ENCODE peak calls at places on chromosomes 4 and X, in six cellular contexts. M is lower lobe of right lung, V is breast epithelium, L is kidney, Q is adrenal gland, J is GM06990. E is an unnamed sample.

GRCh38 chrX:57227691-57228090 is 58.8 kb upstream of the FAAH2 start:
- DNase-seq in M (no peak), V (no peak), L (no peak), Q (no peak), J (no peak), E (no peak)

GRCh38 chr4:82648356-82648755 is 86.6 kb upstream of the TMEM150C start:
- DNase-seq in M (no peak), V (no peak), L (no peak), Q (no peak), J (no peak), E (no peak)

GRCh38 chrX:10007604-10008003 is 40.4 kb downstream of the CLDN34 start:
- DNase-seq in M (no peak), V (no peak), L (no peak), Q (no peak), J (no peak), E (no peak)

GRCh38 chr4:106587558-106587957 is 219.0 kb upstream of the GIMD1 start:
- DNase-seq in M (no peak), V (no peak), L (no peak), Q (no peak), J (no peak), E (peak)

GRCh38 chr4:94415448-94415847 is 36.3 kb upstream of the PDLIM5 start:
- DNase-seq in M (no peak), V (no peak), L (no peak), Q (no peak), J (no peak), E (no peak)

GRCh38 chr4:167265231-167265630 is 30.9 kb upstream of the SPOCK3 start:
- DNase-seq in M (no peak), V (no peak), L (no peak), Q (no peak), J (no peak), E (no peak)

GRCh38 chrX:19964017-19964710 is 26.7 kb downstream of the BCLAF3 start:
- DNase-seq in M (no peak), V (no peak), L (no peak), Q (peak), J (peak), E (no peak)

GRCh38 chrX:347351-348117 is 28.9 kb upstream of the GTPBP6 start:
- DNase-seq in M (peak), V (no peak), L (peak), Q (no peak), J (no peak), E (no peak)

GRCh38 chr4:11488657-11489448 is 60.2 kb upstream of the HS3ST1 start:
- DNase-seq in M (no peak), V (no peak), L (no peak), Q (no peak), J (no peak), E (no peak)

GRCh38 chrX:55648434-55648833 is 25.2 kb downstream of the FOXR2 start:
- DNase-seq in M (no peak), V (no peak), L (no peak), Q (no peak), J (no peak), E (no peak)

GRCh38 chr4:125780159-125780558 is 465.4 kb downstream of the FAT4 start:
- DNase-seq in M (no peak), V (no peak), L (no peak), Q (no peak), J (no peak), E (peak)

GRCh38 chr4:174464949-174465348 is 57.3 kb downstream of the HPGD start:
- DNase-seq in M (no peak), V (no peak), L (no peak), Q (no peak), J (no peak), E (no peak)

GRCh38 chr4:16227462-16227868 is 1.2 kb upstream of the TAPT1 start:
- DNase-seq in M (peak), V (peak), L (peak), Q (peak), J (peak), E (peak)

GRCh38 chr4:67207941-67208441 is 337.3 kb downstream of the CENPC start:
- DNase-seq in M (no peak), V (no peak), L (no peak), Q (no peak), J (no peak), E (no peak)

GRCh38 chr4:164441131-164441530 is 312.8 kb upstream of the SMIM31 start:
- DNase-seq in M (no peak), V (no peak), L (no peak), Q (no peak), J (no peak), E (no peak)

GRCh38 chr4:123554819-123555499 is 158.4 kb downstream of the SPRY1 start:
- DNase-seq in M (no peak), V (no peak), L (no peak), Q (peak), J (no peak), E (no peak)

GRCh38 chrX:106039920-106040319 is 1.4 kb upstream of the SERPINA7 start:
- DNase-seq in M (no peak), V (no peak), L (no peak), Q (peak), J (no peak), E (peak)

GRCh38 chrX:106038625-106039024 is at the start of gene SERPINA7:
- DNase-seq in M (no peak), V (no peak), L (no peak), Q (no peak), J (no peak), E (no peak)

GRCh38 chrX:106036716-106037115 is 1.8 kb downstream of the SERPINA7 start:
- DNase-seq in M (no peak), V (no peak), L (no peak), Q (no peak), J (no peak), E (no peak)

GRCh38 chrX:106037835-106038473 is 573 bp downstream of the SERPINA7 start:
- DNase-seq in M (no peak), V (no peak), L (no peak), Q (no peak), J (no peak), E (no peak)

GRCh38 chrX:106035064-106035463 is 3.5 kb downstream of the SERPINA7 start:
- DNase-seq in M (no peak), V (no peak), L (no peak), Q (no peak), J (no peak), E (peak)
- TF ChIP-seq CTCF in M (no peak), V (no peak), L (peak), Q (peak), J (peak), E (peak)

DNA sequence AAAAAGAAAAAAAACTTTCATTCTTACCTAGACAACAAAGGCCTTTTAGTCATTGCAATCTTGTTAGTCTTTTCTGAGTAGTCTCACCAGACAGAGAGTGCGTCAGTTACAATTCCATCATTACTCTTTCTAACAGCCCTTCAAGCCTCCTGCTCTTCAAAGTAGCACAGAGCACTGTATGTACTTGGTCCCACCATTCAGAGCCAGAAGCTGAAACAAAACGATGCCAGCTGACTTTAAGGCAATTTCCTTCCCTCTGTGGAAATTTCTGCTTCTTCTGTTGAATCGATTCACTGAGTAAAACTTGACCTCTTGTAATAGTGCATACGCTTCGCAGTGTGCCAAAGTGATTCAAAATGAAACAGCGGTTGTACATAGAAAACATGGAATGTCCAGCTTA is 57.7 kb upstream of the TENM3 start:
- DNase-seq in M (no peak), V (no peak), L (no peak), Q (no peak), J (no peak), E (no peak)
- H3K4me3 ChIP-seq in M (no peak), V (no peak), L (no peak), Q (no peak), J (no peak), E (no peak)

GRCh38 chrX:17007134-17007768 is 60.8 kb downstream of the REPS2 start:
- DNase-seq in M (no peak), V (no peak), L (no peak), Q (peak), J (no peak), E (no peak)
- TF ChIP-seq CTCF in M (peak), V (no peak), L (peak), Q (no peak), J (peak), E (no peak)

GRCh38 chr4:73800206-73800605 is 36.3 kb upstream of the CXCL6 start:
- DNase-seq in M (no peak), V (no peak), L (no peak), Q (no peak), J (no peak), E (no peak)

GRCh38 chr4:73798842-73799241 is 37.6 kb upstream of the CXCL6 start:
- DNase-seq in M (no peak), V (no peak), L (no peak), Q (no peak), J (no peak), E (no peak)

GRCh38 chr4:73803213-73803612 is 33.3 kb upstream of the CXCL6 start:
- DNase-seq in M (no peak), V (no peak), L (no peak), Q (no peak), J (no peak), E (no peak)

DNA sequence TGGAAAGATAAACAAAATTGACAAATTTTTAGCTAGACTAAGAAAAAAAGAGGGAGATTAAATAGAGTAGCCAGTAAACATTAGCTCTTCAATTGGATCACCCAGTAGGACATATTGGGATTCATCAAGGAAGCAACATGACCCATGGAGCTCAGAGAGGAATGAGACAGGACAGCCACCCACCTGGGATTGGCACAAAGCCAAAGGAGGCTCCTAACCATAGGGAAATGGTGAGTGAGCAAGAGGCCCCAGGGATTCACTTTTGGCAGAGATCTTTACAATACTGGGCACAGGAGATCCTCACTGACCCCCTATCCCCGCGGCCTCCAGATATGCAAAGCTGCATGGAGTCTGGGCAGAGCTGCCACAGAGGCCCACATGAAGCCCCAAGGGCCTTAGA is 34.8 kb upstream of the CXCL6 start:
- DNase-seq in M (no peak), V (no peak), L (no peak), Q (no peak), J (no peak), E (no peak)
- H3K4me3 ChIP-seq in M (no peak), V (no peak), L (no peak), Q (no peak), J (no peak), E (no peak)

DNA sequence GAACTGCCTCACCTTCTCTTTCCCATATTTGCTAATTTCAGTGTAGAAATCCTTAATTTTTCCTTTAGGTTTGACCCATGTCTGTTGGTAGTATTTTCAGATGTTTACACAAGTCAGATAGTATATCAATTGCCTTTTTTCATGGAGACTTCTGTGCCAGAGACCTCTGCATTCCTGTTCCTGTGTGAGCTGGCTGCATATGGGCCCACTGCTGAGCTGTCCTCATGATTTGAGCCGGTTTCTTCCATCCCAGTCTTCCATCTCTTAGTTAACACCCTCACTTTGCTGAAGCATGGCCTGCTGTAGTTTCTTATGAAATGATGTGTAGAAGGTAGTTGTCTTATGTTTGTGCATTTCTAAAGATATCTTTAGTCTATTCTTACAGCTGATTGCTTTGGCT is 40.0 kb downstream of the CDS1 start:
- DNase-seq in M (no peak), V (no peak), L (no peak), Q (no peak), J (no peak), E (no peak)
- TF ChIP-seq CTCF in M (no peak), V (no peak), L (no peak), Q (no peak), J (no peak), E (no peak)

DNA sequence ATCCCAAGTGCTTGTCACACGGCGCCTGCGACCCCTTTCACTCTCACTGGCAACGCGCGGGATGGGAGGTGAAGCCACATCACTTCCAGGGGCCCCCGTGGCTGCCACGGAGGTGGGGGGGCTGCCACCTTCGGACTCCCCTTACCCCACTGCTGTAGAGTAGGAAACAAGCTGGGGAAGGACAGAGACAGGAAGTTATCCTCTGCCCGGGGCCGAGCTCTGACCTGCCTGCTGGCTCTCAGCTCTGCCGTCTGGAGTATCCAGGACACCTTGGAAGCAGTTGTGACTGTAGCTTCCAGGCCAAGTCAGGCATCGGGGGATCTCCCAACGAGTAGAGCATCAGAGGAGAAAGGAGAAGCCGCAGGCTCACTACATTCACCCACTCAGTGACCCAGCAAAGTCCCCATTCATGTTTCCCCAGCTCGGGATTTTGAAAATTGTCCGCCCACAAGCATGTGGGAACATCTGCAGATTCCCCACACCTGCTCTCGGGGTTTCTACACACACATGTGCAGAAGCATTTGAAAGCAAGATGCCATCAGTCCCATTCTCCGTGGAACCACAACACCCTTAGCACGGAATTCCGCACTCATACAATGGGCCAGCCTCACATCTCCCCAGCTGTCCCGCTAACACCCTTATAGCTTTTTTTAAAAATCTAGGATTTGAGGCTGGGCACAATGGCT is 10.8 kb downstream of the PDZD4 start:
- DNase-seq in M (no peak), V (no peak), L (no peak), Q (no peak), J (no peak), E (no peak)
- H3K4me3 ChIP-seq in M (peak), V (peak), L (no peak), Q (peak), J (no peak), E (peak)

GRCh38 chrX:37824491-37825224 is 22.7 kb downstream of the DYNLT3 start:
- DNase-seq in M (no peak), V (no peak), L (no peak), Q (no peak), J (no peak), E (no peak)
- TF ChIP-seq CTCF in M (no peak), V (no peak), L (no peak), Q (no peak), J (peak), E (no peak)

GRCh38 chrX:3346436-3347329 is at the start of gene MXRA5:
- DNase-seq in M (no peak), V (no peak), L (peak), Q (peak), J (no peak), E (peak)
- H3K4me3 ChIP-seq in M (peak), V (peak), L (peak), Q (peak), J (no peak), E (peak)